ENCODE peak calls at places on chromosomes 16 and 17, in four cellular contexts. Z is AG04449, A is AG08396, E is activated T-cell treated with anti-CD3 and anti-CD28 coated beads for 1 hour. H is an unnamed sample.

GRCh38 chr17:59964455-59965328 is at the start of gene RNFT1:
- DNase-seq in Z (no peak), A (peak), E (peak), H (peak)

GRCh38 chr17:33725675-33726271 is 432.7 kb upstream of the ASIC2 start:
- DNase-seq in A (peak), Z (no peak), E (peak), H (peak)

GRCh38 chr17:8053600-8053999 is 14.7 kb downstream of the ALOX15B start:
- DNase-seq in E (no peak), Z (no peak), A (no peak), H (no peak)

GRCh38 chr16:80824623-80825364 is 20.4 kb upstream of the CDYL2 start:
- DNase-seq in Z (no peak), E (no peak), A (peak), H (no peak)

GRCh38 chr16:4611337-4612023 is 3.2 kb downstream of the UBALD1 start:
- DNase-seq in A (peak), E (no peak), Z (no peak), H (no peak)

GRCh38 chr17:77581480-77581879 is 377.0 kb upstream of the TNRC6C start:
- DNase-seq in Z (no peak), A (no peak), E (no peak), H (no peak)

GRCh38 chr17:43627657-43628650 is 33.8 kb downstream of the MEOX1 start:
- DNase-seq in Z (no peak), A (no peak), E (no peak), H (no peak)

GRCh38 chr17:28228109-28228840 is 90.7 kb upstream of the TMEM97 start:
- DNase-seq in Z (no peak), E (no peak), A (no peak), H (no peak)

GRCh38 chr16:67800252-67801046 is 5.9 kb downstream of the RANBP10 start:
- DNase-seq in E (no peak), Z (no peak), A (peak), H (no peak)

GRCh38 chr17:82859431-82860403 is 19.9 kb upstream of the ZNF750 start:
- DNase-seq in A (peak), Z (no peak), E (peak), H (no peak)

GRCh38 chr17:21199311-21199710 is 14.7 kb downstream of the TMEM11 start:
- DNase-seq in E (no peak), A (no peak), Z (no peak), H (no peak)

GRCh38 chr17:42097691-42098661 is at the start of gene ZNF385C:
- DNase-seq in E (peak), A (no peak), Z (no peak), H (no peak)

GRCh38 chr17:19713901-19714361 is 2.5 kb downstream of the SLC47A2 start:
- DNase-seq in E (no peak), Z (no peak), A (no peak), H (no peak)

GRCh38 chr16:10497132-10498088 is 83.0 kb downstream of the EMP2 start:
- DNase-seq in E (no peak), Z (no peak), A (no peak), H (no peak)

GRCh38 chr16:19127674-19128131 is 13.9 kb downstream of the ITPRIPL2 start:
- DNase-seq in E (no peak), A (no peak), Z (no peak), H (no peak)

H was measured in progenitor cell of endocrine pancreas.